ENCODE peak calls at places on chromosomes 5 and 9, in eight cellular contexts. R, H, D, X, O, Z, A and Q are unnamed samples.

GRCh38 chr5:74865799-74866652 is at the start of gene FAM169A:
- DNase-seq in O (peak), X (peak), D (no peak), A (no peak), H (peak), R (no peak), Z (peak), Q (peak)

GRCh38 chr5:55860709-55861108 is 9.6 kb downstream of the IL31RA start:
- DNase-seq in A (no peak), Z (no peak), O (no peak), D (no peak), X (no peak), R (no peak), H (no peak), Q (no peak)

GRCh38 chr5:76483433-76483832 is 80.3 kb downstream of the IQGAP2 start:
- DNase-seq in X (no peak), H (no peak), R (no peak), Z (no peak), A (no peak), O (no peak), D (no peak), Q (no peak)

GRCh38 chr5:41808294-41808693 is 61.9 kb downstream of the OXCT1 start:
- DNase-seq in R (no peak), H (no peak), D (no peak), X (peak), O (no peak), A (no peak), Z (no peak), Q (no peak)

GRCh38 chr9:131545003-131545785 is at the start of gene PRRT1B:
- DNase-seq in D (no peak), Z (peak), O (no peak), H (no peak), A (no peak), X (no peak), R (peak), Q (no peak)

GRCh38 chr5:854966-855743 is 4.4 kb upstream of the ZDHHC11 start:
- DNase-seq in O (no peak), R (no peak), H (no peak), A (peak), Z (no peak), D (no peak), X (no peak), Q (no peak)

GRCh38 chr5:67465556-67466206 is 269.1 kb upstream of the CD180 start:
- DNase-seq in X (no peak), O (peak), Z (no peak), D (no peak), H (no peak), A (no peak), R (no peak), Q (no peak)

GRCh38 chr5:42929871-42930270 is 110.2 kb downstream of the ANXA2R start:
- DNase-seq in D (no peak), X (peak), Z (no peak), H (peak), O (no peak), A (no peak), R (no peak), Q (no peak)

GRCh38 chr5:143014017-143014651 is 244.0 kb downstream of the ARHGAP26 start:
- DNase-seq in D (no peak), O (peak), H (peak), R (peak), Z (peak), X (peak), A (no peak), Q (peak)
- TF ChIP-seq CTCF in D (peak), O (peak), H (peak), R (no peak), Z (no peak), X (peak), A (peak), Q (peak)

GRCh38 chr5:114101153-114101552 is 260.7 kb upstream of the KCNN2 start:
- DNase-seq in A (no peak), H (peak), X (peak), O (peak), Z (no peak), R (no peak), D (peak), Q (peak)

GRCh38 chr5:114099161-114099560 is 262.7 kb upstream of the KCNN2 start:
- DNase-seq in R (no peak), A (no peak), X (no peak), D (no peak), Z (no peak), O (no peak), H (no peak), Q (no peak)

DNA sequence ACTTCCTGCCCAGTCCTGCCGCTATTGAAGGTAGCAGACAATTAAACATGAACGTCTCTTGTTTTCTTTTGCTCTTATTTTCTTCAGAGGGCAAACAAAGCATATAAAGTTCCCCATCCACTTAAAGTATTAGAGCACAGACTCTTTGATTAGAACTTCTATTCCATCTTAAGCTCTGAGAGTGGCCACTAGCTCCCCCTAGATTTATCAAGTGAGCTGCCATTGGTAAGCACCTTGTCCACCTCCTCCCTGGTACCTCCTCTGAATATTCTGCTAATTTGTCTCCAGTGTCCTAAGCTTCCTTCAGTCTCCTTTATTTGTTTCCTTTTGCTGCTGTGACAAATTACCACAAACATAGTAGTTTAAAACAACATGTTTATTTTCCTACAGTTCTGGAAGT is 264.3 kb upstream of the KCNN2 start:
- DNase-seq in R (no peak), D (no peak), X (peak), Z (no peak), H (peak), O (no peak), A (no peak), Q (peak)
- TF ChIP-seq CTCF in R (no peak), D (no peak), X (no peak), Z (no peak), H (no peak), O (no peak), A (no peak), Q (no peak)

GRCh38 chr9:127854169-127854833 is at the start of gene ENG:
- DNase-seq in Z (peak), O (peak), X (peak), H (peak), D (no peak), R (peak), A (peak), Q (peak)
- TF ChIP-seq CTCF in Z (no peak), O (peak), X (peak), H (no peak), D (no peak), R (no peak), A (no peak), Q (peak)

DNA sequence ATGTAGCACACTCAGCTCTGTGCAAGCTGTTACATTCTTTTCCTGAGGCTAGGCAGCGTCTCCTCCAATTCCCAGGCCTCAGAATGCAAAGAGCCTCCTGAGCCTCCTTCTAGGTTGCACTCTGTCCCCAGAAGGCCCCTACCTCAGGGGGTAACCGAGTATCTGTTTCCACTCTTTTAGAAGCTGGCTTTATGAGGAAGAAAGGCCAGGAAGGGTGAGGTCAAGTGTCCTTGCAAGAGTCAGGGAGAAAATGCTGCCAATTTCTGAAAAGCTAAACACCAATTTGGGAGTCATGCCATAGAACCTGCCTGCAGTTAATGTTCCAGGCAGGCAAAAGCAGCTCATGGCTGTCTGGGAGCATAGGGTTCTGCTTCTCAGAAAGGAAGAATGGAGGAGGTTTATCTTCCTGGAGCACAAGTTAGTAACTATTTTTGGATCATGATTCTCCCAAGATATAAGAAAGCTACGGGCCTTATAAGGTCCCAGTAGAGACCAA is 178.9 kb downstream of the SEMA6A start:
- DNase-seq in R (no peak), D (no peak), Z (no peak), H (no peak), X (no peak), A (no peak), O (no peak), Q (no peak)
- TF ChIP-seq CTCF in R (no peak), D (no peak), Z (no peak), H (no peak), X (no peak), A (no peak), O (no peak), Q (no peak)

GRCh38 chr5:5331838-5332237 is 90.6 kb upstream of the ICE1 start:
- DNase-seq in X (no peak), D (no peak), A (no peak), H (no peak), R (no peak), O (peak), Z (no peak), Q (no peak)

GRCh38 chr5:5335115-5335514 is 87.4 kb upstream of the ICE1 start:
- DNase-seq in H (no peak), Z (no peak), O (peak), X (no peak), R (no peak), A (no peak), D (no peak), Q (no peak)

GRCh38 chr5:5339257-5339656 is 83.2 kb upstream of the ICE1 start:
- DNase-seq in D (no peak), O (no peak), Z (no peak), A (no peak), X (no peak), H (no peak), R (no peak), Q (no peak)

GRCh38 chr5:5332287-5332686 is 90.2 kb upstream of the ICE1 start:
- DNase-seq in R (no peak), H (no peak), O (no peak), A (no peak), D (no peak), Z (no peak), X (no peak), Q (no peak)

GRCh38 chr5:5335708-5336211 is 86.7 kb upstream of the ICE1 start:
- DNase-seq in O (peak), A (no peak), R (no peak), Z (no peak), H (peak), D (peak), X (peak), Q (peak)
- TF ChIP-seq CTCF in O (no peak), A (no peak), R (no peak), Z (no peak), H (no peak), D (no peak), X (no peak), Q (no peak)

GRCh38 chr9:136983167-136983566 is 374 bp downstream of the LCNL1 start:
- DNase-seq in O (no peak), R (no peak), X (no peak), A (no peak), D (no peak), H (no peak), Z (no peak), Q (no peak)

GRCh38 chr9:136981588-136982231 is 1.1 kb upstream of the LCNL1 start:
- DNase-seq in O (no peak), R (no peak), D (no peak), Z (no peak), H (no peak), A (no peak), X (peak), Q (no peak)

GRCh38 chr9:136983611-136984314 is 970 bp downstream of the LCNL1 start:
- DNase-seq in Z (no peak), R (no peak), H (no peak), A (no peak), X (peak), D (no peak), O (no peak), Q (no peak)

GRCh38 chr9:136980669-136981478 is 1.9 kb upstream of the LCNL1 start:
- DNase-seq in D (no peak), X (no peak), O (no peak), Z (no peak), A (no peak), H (no peak), R (no peak), Q (no peak)

DNA sequence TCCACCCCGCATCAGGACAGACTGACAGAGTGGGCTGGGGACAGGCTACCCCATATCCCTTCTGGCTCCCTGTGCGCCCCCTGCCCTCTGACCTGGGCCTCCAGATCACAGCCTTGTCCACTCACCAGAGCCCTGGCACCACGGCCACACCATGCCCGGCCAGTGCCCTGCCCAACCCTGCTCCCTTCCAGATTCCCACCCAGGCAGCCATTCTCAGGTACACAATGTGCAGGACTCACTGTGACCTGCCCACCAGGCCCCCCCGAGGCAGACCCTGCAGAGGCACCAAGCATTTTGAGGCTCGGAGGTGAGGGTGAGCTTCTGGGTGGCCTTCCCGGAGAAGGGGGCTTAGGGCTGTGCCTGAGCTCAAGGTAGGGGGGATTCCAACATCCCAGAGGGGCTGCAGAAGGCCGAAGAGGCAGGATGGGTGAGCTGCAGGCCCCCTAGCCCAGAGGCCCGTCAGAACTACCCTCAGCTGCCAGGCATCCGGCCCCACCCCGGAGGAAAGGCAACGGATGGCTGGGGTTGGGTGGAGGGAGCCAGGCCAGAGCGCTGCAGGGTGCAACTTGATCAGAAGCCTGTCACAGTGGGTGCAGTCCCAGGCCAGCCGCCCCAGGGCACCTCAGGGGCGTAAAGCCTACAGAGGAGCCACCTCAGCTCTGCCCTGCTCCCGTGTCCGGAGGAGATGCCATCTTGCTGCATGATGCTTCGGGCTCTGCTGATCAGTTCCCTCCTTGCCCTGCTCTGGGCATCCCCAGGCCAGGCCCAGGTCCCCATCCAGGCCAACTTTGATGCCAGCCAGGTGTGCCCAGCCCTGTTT is at the start of gene LCNL1:
- DNase-seq in D (no peak), H (no peak), A (no peak), R (no peak), Z (no peak), O (no peak), X (no peak), Q (no peak)
- TF ChIP-seq CTCF in D (no peak), H (no peak), A (no peak), R (no peak), Z (no peak), O (no peak), X (no peak), Q (no peak)

GRCh38 chr9:124894741-124895170 is 32.8 kb downstream of the ARPC5L start:
- DNase-seq in Z (no peak), R (no peak), H (peak), D (peak), X (peak), A (no peak), O (peak), Q (peak)
- TF ChIP-seq CTCF in Z (no peak), R (no peak), H (peak), D (peak), X (peak), A (no peak), O (peak), Q (peak)

GRCh38 chr5:156824800-156825199 is 25.3 kb upstream of the PPP1R2B start:
- DNase-seq in R (no peak), X (peak), Z (no peak), H (peak), A (no peak), O (peak), D (peak), Q (peak)
- TF ChIP-seq CTCF in R (no peak), X (peak), Z (no peak), H (peak), A (peak), O (peak), D (peak), Q (peak)

GRCh38 chr5:147051193-147051592 is 172.6 kb upstream of the PPP2R2B start:
- DNase-seq in A (no peak), D (no peak), R (no peak), Z (no peak), X (peak), H (peak), O (peak), Q (peak)
- TF ChIP-seq CTCF in A (no peak), D (no peak), R (no peak), Z (no peak), X (no peak), H (no peak), O (no peak), Q (no peak)

GRCh38 chr5:61366841-61367240 is 34.8 kb downstream of the ZSWIM6 start:
- DNase-seq in O (no peak), R (no peak), Z (no peak), A (no peak), H (no peak), D (no peak), X (no peak), Q (no peak)

GRCh38 chr5:61357745-61358144 is 25.7 kb downstream of the ZSWIM6 start:
- DNase-seq in H (peak), Z (no peak), R (no peak), D (peak), X (peak), O (no peak), A (no peak), Q (peak)

GRCh38 chr5:61363715-61364114 is 31.7 kb downstream of the ZSWIM6 start:
- DNase-seq in H (no peak), X (no peak), Z (no peak), D (no peak), A (no peak), O (no peak), R (no peak), Q (no peak)

GRCh38 chr5:61362796-61363364 is 30.8 kb downstream of the ZSWIM6 start:
- DNase-seq in R (no peak), Z (no peak), A (no peak), O (peak), X (peak), H (no peak), D (no peak), Q (peak)
- TF ChIP-seq CTCF in R (no peak), Z (no peak), A (no peak), O (peak), X (peak), H (peak), D (peak), Q (no peak)